ENCODE peak calls at places on chromosomes 3 and 15, in seven cellular contexts. X is fibroblast of mammary gland, A is tibial artery, K is fibroblast of lung, W is PC-9, D is uterus, Z is mucosa of descending colon. E is an unnamed sample.
A peak's percentile ranks its signal among the peaks of the same experiment; 100 is the strongest.

GRCh38 chr3:132625613-132626012 is 28.5 kb downstream of the ACKR4 start:
- DNase-seq in D (no peak), A (no peak), W (no peak), K (no peak), Z (no peak), X (no peak), E (no peak)

GRCh38 chr15:36080759-36081158 is 498.7 kb upstream of the CDIN1 start:
- DNase-seq in D (no peak), K (no peak), Z (no peak), X (no peak), A (no peak), W (peak; percentile 2), E (no peak)

GRCh38 chr3:141415959-141416358 is 47.7 kb downstream of the ZBTB38 start:
- DNase-seq in A (no peak), K (no peak), W (no peak), X (no peak), Z (no peak), D (no peak), E (no peak)

GRCh38 chr3:16122661-16123060 is 51.8 kb upstream of the GALNT15 start:
- DNase-seq in Z (no peak), K (peak; percentile 55), X (no peak), D (no peak), A (no peak), W (no peak), E (no peak)

GRCh38 chr15:75718326-75718725 is 5.7 kb upstream of the CSPG4 start:
- DNase-seq in D (no peak), A (peak; percentile 83), W (peak; percentile 80), K (peak; percentile 66), X (peak; percentile 64), Z (no peak), E (peak; percentile 72)

GRCh38 chr3:156795890-156796451 is 30.2 kb upstream of the LEKR1 start:
- DNase-seq in W (no peak), A (no peak), Z (no peak), D (no peak), X (peak; percentile 84), K (peak; percentile 72), E (peak; percentile 67)

GRCh38 chr3:72102057-72102711 is 317.2 kb upstream of the PROK2 start:
- DNase-seq in W (no peak), K (no peak), A (no peak), D (no peak), X (peak; percentile 37), Z (no peak), E (no peak)

GRCh38 chr3:155110996-155111901 is 31.1 kb downstream of the MME start:
- DNase-seq in X (no peak), A (no peak), W (no peak), Z (no peak), D (no peak), K (no peak), E (no peak)

GRCh38 chr3:160870327-160870726 is 114.3 kb downstream of the PPM1L start:
- DNase-seq in Z (no peak), X (no peak), D (no peak), K (no peak), A (no peak), W (peak; percentile 6), E (no peak)

GRCh38 chr15:70048578-70048977 is 49.1 kb downstream of the TLE3 start:
- DNase-seq in K (no peak), D (no peak), W (no peak), Z (no peak), A (no peak), X (no peak), E (no peak)

GRCh38 chr3:111338059-111338698 is 203.8 kb upstream of the CD96 start:
- DNase-seq in A (no peak), Z (no peak), D (no peak), W (peak; percentile 66), X (peak; percentile 83), K (peak; percentile 89), E (peak; percentile 91)

GRCh38 chr3:2765002-2765579 is 345.1 kb downstream of the IL5RA start:
- DNase-seq in W (no peak), Z (no peak), K (no peak), D (no peak), A (no peak), X (no peak), E (no peak)

GRCh38 chr15:79702621-79703020 is 194.2 kb downstream of the MTHFS start:
- DNase-seq in A (no peak), D (no peak), K (no peak), X (no peak), Z (no peak), W (no peak), E (no peak)

GRCh38 chr3:10744098-10744465 is 71.9 kb upstream of the SLC6A11 start:
- DNase-seq in X (no peak), D (no peak), W (peak; percentile 26), K (no peak), Z (no peak), A (no peak), E (no peak)

GRCh38 chr3:45009868-45010267 is 16.2 kb upstream of the CLEC3B start:
- DNase-seq in X (no peak), K (no peak), D (no peak), A (no peak), Z (no peak), W (no peak), E (no peak)

GRCh38 chr3:155517907-155518306 is 224.4 kb upstream of the STRIT1 start:
- DNase-seq in X (peak; percentile 51), Z (no peak), A (no peak), K (no peak), D (no peak), W (no peak), E (peak; percentile 12)

GRCh38 chr3:170531557-170532335 is 54.1 kb downstream of the SLC7A14 start:
- DNase-seq in D (peak; percentile 21), A (peak; percentile 65), Z (no peak), X (peak; percentile 91), W (no peak), K (no peak), E (peak; percentile 72)

GRCh38 chr3:47503033-47503432 is 10.5 kb downstream of the ELP6 start:
- DNase-seq in A (no peak), Z (no peak), K (no peak), D (no peak), W (no peak), X (no peak), E (no peak)

GRCh38 chr15:88571153-88572029 is 24.9 kb upstream of the DET1 start:
- DNase-seq in X (no peak), K (no peak), A (no peak), D (no peak), W (no peak), Z (no peak), E (no peak)

GRCh38 chr3:133159498-133160475 is 121.6 kb downstream of the TMEM108 start:
- DNase-seq in Z (no peak), K (no peak), W (no peak), D (no peak), A (no peak), X (no peak), E (no peak)

GRCh38 chr3:141414800-141415462 is 46.6 kb downstream of the ZBTB38 start:
- DNase-seq in D (no peak), W (no peak), Z (no peak), X (peak; percentile 85), A (no peak), K (peak; percentile 50), E (peak; percentile 81)

GRCh38 chr3:15108082-15108545 is 9.2 kb upstream of the RBSN start:
- DNase-seq in Z (peak; percentile 70), D (peak; percentile 67), X (peak; percentile 72), K (peak; percentile 78), W (peak; percentile 62), A (peak; percentile 41), E (peak; percentile 84)

DNA sequence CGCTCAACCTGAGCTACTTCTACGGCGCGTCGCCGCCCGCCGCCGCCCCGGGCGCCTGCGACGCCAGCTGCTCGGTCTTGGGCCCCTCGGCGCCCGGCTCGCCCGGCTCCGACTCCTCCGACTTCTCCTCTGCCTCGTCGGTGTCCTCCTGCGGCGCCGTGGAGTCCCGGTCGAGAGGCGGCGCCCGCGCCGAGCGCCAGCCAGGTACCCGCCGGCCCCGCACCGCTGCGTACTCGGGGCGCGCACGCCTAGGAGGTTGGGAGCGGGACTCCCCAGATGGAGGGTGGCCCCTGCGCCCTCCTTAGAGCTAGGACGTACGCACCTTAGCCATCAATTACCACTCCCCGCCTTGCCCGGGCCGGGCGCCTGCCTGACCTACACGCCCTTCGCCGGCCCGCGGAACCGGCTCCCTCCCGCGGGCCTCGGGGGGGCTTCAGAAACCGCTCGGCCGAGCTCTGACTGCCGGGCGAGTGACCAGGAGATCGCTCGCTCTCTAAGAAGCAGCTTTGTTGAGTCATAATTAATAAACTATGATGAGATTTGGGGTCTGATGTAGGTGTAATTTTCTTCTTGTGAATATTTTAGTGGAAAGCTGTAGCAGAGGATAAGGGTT is 506 bp downstream of the NFKBIZ start:
- DNase-seq in K (no peak), X (no peak), W (peak; percentile 52), D (peak; percentile 59), A (peak; percentile 46), Z (peak; percentile 81), E (peak; percentile 22)
- TF ChIP-seq CTCF in K (no peak), X (no peak), W (peak; percentile 38), D (no peak), A (no peak), Z (no peak), E (no peak)

GRCh38 chr15:78564743-78565096 is 600 bp upstream of the CHRNA5 start:
- DNase-seq in X (no peak), K (no peak), A (no peak), W (no peak), Z (no peak), D (no peak), E (no peak)
- H3K4me3 ChIP-seq in X (no peak overlapping the region), K (no peak overlapping the region), A (peak overlapping the region; percentile 52), W (peak overlapping the region; percentile 68), Z (no peak overlapping the region), D (no peak overlapping the region), E (no peak overlapping the region)

GRCh38 chr3:99013794-99014315 is 112.4 kb upstream of the DCBLD2 start:
- DNase-seq in D (no peak), W (no peak), A (no peak), Z (no peak), X (no peak), K (no peak), E (no peak)

GRCh38 chr3:99016452-99016851 is 115.0 kb upstream of the DCBLD2 start:
- DNase-seq in W (no peak), K (no peak), Z (no peak), D (no peak), A (no peak), X (no peak), E (no peak)

GRCh38 chr3:99009851-99010250 is 108.4 kb upstream of the DCBLD2 start:
- DNase-seq in D (no peak), Z (no peak), W (no peak), X (no peak), K (no peak), A (no peak), E (no peak)

GRCh38 chr3:99012051-99012450 is 110.6 kb upstream of the DCBLD2 start:
- DNase-seq in W (no peak), X (peak; percentile 24), K (peak; percentile 64), A (peak; percentile 40), Z (no peak), D (no peak), E (no peak)

DNA sequence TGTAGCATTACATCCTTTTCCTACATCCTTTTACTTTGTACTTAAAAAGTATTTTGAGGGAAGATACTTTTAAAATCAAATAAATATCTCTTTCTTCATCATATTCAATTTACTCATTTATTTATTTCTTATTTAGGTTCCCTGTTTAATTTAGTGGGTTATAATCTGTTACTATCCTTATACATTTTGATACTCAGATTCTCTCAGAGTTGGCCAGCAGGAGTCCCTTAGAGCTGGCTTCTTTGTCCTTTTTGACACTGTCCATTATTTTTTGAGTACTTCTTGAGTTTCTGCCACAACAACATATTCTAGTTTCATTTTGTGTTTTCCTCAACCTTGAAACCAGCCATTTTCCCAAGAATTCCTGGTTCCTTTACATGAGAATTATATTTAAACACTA is 111.6 kb upstream of the DCBLD2 start:
- DNase-seq in Z (no peak), D (no peak), X (no peak), K (no peak), W (no peak), A (no peak), E (no peak)
- TF ChIP-seq CTCF in Z (no peak), D (no peak), X (peak; percentile 18), K (no peak), W (peak; percentile 21), A (no peak), E (peak; percentile 23)

GRCh38 chr3:13645791-13646637 is 97.1 kb downstream of the FBLN2 start:
- DNase-seq in K (no peak), Z (no peak), X (no peak), A (no peak), D (no peak), W (no peak), E (no peak)
- H3K4me3 ChIP-seq in K (no peak overlapping the region), Z (no peak overlapping the region), X (no peak overlapping the region), A (no peak overlapping the region), D (no peak overlapping the region), W (no peak overlapping the region), E (no peak overlapping the region)

E was measured in cardiac fibroblast.